ENCODE peak calls at places on chromosomes 2 and 18, in eight cellular contexts. T is dorsolateral prefrontal cortex, W is AG09309, R is bronchial epithelial cell, P is RPMI8226, V is activated gamma-delta T cell treated with Interleukin-2 at 50 U/mL for 16 hours, S is left cardiac atrium, Z is colonic mucosa. X is an unnamed sample.

GRCh38 chr2:53842891-53843290 is 16.9 kb downstream of the GPR75 start:
- DNase-seq in T (no peak), W (no peak), R (no peak), P (no peak), V (no peak), S (no peak), Z (no peak), X (no peak)

GRCh38 chr2:85920810-85921545 is 32.2 kb upstream of the ST3GAL5 start:
- DNase-seq in T (no peak), W (no peak), R (peak), P (no peak), V (no peak), S (no peak), Z (no peak), X (no peak)

GRCh38 chr2:189499137-189499536 is 57.9 kb downstream of the WDR75 start:
- DNase-seq in T (no peak), W (no peak), R (peak), P (no peak), V (no peak), S (no peak), Z (no peak), X (no peak)

GRCh38 chr2:53635681-53636080 is 131.9 kb upstream of the CHAC2 start:
- DNase-seq in T (no peak), W (no peak), R (no peak), P (no peak), V (no peak), S (no peak), Z (no peak), X (no peak)

GRCh38 chr2:162887087-162887486 is 48.5 kb upstream of the KCNH7 start:
- DNase-seq in T (no peak), W (no peak), R (no peak), P (no peak), V (no peak), S (no peak), Z (no peak), X (no peak)

GRCh38 chr2:120913972-120914838 is 178.5 kb downstream of the GLI2 start:
- DNase-seq in T (no peak), W (no peak), R (no peak), P (no peak), V (no peak), S (no peak), Z (no peak), X (no peak)

GRCh38 chr2:74530239-74531161 is 767 bp downstream of the HTRA2 start:
- DNase-seq in T (peak), W (no peak), R (no peak), P (peak), V (peak), S (no peak), Z (peak), X (peak)

GRCh38 chr2:146541896-146542295 is 1302.9 kb upstream of the ACVR2A start:
- DNase-seq in T (no peak), W (no peak), R (no peak), P (no peak), V (no peak), S (no peak), Z (no peak), X (no peak)

GRCh38 chr2:71069376-71069775 is 928 bp downstream of the NAGK start:
- DNase-seq in T (no peak), W (no peak), R (peak), P (no peak), V (no peak), S (no peak), Z (no peak), X (no peak)

GRCh38 chr2:197925204-197925603 is 120.8 kb downstream of the PLCL1 start:
- DNase-seq in T (no peak), W (no peak), R (no peak), P (no peak), V (no peak), S (no peak), Z (no peak), X (no peak)

GRCh38 chr18:77002496-77002895 is 130.1 kb downstream of the MBP start:
- DNase-seq in T (no peak), W (no peak), R (no peak), P (no peak), V (no peak), S (no peak), Z (no peak), X (no peak)